ENCODE peak calls at places on chromosomes 2 and 18, in nine cellular contexts. One of them, this sample, is unnamed.

GRCh38 chr2:176285321-176285720 is 16.1 kb downstream of the MTX2 start:
- DNase-seq in activated naive CD4-positive, alpha-beta T cell treated with anti-CD3 and anti-CD28 coated beads for 36 hours: no peak
- DNase-seq in hippocampal formation: no peak
- DNase-seq in activated naive CD8-positive, alpha-beta T cell treated with anti-CD3 and anti-CD28 coated beads, Interleukin-2, amount 10 ng/mL, durations not matched to agents 7 days and 5 days: no peak
- DNase-seq in neural crest cell: no peak
- DNase-seq in ascending aorta: no peak
- DNase-seq in ureter: no peak
- DNase-seq in germinal center: no peak
- DNase-seq in Panc1: no peak
- DNase-seq in this sample: no peak

GRCh38 chr18:7658701-7659100 is 91.6 kb downstream of the PTPRM start:
- DNase-seq in ureter: no peak
- DNase-seq in activated naive CD8-positive, alpha-beta T cell treated with anti-CD3 and anti-CD28 coated beads, Interleukin-2, amount 10 ng/mL, durations not matched to agents 7 days and 5 days: no peak
- DNase-seq in neural crest cell: no peak
- DNase-seq in ascending aorta: no peak
- DNase-seq in activated naive CD4-positive, alpha-beta T cell treated with anti-CD3 and anti-CD28 coated beads for 36 hours: no peak
- DNase-seq in hippocampal formation: no peak
- DNase-seq in germinal center: no peak
- DNase-seq in Panc1: no peak
- DNase-seq in this sample: no peak

GRCh38 chr2:190574169-190574568 is 39.6 kb upstream of the NEMP2 start:
- DNase-seq in neural crest cell: no peak
- DNase-seq in ascending aorta: no peak
- DNase-seq in activated naive CD4-positive, alpha-beta T cell treated with anti-CD3 and anti-CD28 coated beads for 36 hours: no peak
- DNase-seq in ureter: no peak
- DNase-seq in germinal center: no peak
- DNase-seq in hippocampal formation: no peak
- DNase-seq in Panc1: no peak
- DNase-seq in activated naive CD8-positive, alpha-beta T cell treated with anti-CD3 and anti-CD28 coated beads, Interleukin-2, amount 10 ng/mL, durations not matched to agents 7 days and 5 days: no peak
- DNase-seq in this sample: no peak

GRCh38 chr2:66508358-66509071 is 73.6 kb downstream of the MEIS1 start:
- DNase-seq in germinal center: no peak
- DNase-seq in Panc1: no peak
- DNase-seq in ureter: no peak
- DNase-seq in ascending aorta: no peak
- DNase-seq in activated naive CD4-positive, alpha-beta T cell treated with anti-CD3 and anti-CD28 coated beads for 36 hours: no peak
- DNase-seq in neural crest cell: no peak
- DNase-seq in activated naive CD8-positive, alpha-beta T cell treated with anti-CD3 and anti-CD28 coated beads, Interleukin-2, amount 10 ng/mL, durations not matched to agents 7 days and 5 days: no peak
- DNase-seq in hippocampal formation: no peak
- DNase-seq in this sample: no peak

GRCh38 chr18:13461488-13461887 is 242.9 kb downstream of the LDLRAD4 start:
- DNase-seq in Panc1: no peak
- DNase-seq in ureter: no peak
- DNase-seq in activated naive CD4-positive, alpha-beta T cell treated with anti-CD3 and anti-CD28 coated beads for 36 hours: no peak
- DNase-seq in hippocampal formation: no peak
- DNase-seq in neural crest cell: no peak
- DNase-seq in activated naive CD8-positive, alpha-beta T cell treated with anti-CD3 and anti-CD28 coated beads, Interleukin-2, amount 10 ng/mL, durations not matched to agents 7 days and 5 days: no peak
- DNase-seq in germinal center: no peak
- DNase-seq in ascending aorta: no peak
- DNase-seq in this sample: no peak

GRCh38 chr2:186841940-186842339 is 7.0 kb downstream of the ZSWIM2 start:
- DNase-seq in hippocampal formation: no peak
- DNase-seq in neural crest cell: no peak
- DNase-seq in activated naive CD4-positive, alpha-beta T cell treated with anti-CD3 and anti-CD28 coated beads for 36 hours: no peak
- DNase-seq in Panc1: no peak
- DNase-seq in ascending aorta: no peak
- DNase-seq in activated naive CD8-positive, alpha-beta T cell treated with anti-CD3 and anti-CD28 coated beads, Interleukin-2, amount 10 ng/mL, durations not matched to agents 7 days and 5 days: no peak
- DNase-seq in germinal center: no peak
- DNase-seq in ureter: no peak
- DNase-seq in this sample: no peak

GRCh38 chr2:17422066-17422465 is 96.2 kb downstream of the RAD51AP2 start:
- DNase-seq in hippocampal formation: no peak
- DNase-seq in ureter: no peak
- DNase-seq in neural crest cell: no peak
- DNase-seq in activated naive CD8-positive, alpha-beta T cell treated with anti-CD3 and anti-CD28 coated beads, Interleukin-2, amount 10 ng/mL, durations not matched to agents 7 days and 5 days: no peak
- DNase-seq in Panc1: no peak
- DNase-seq in ascending aorta: no peak
- DNase-seq in activated naive CD4-positive, alpha-beta T cell treated with anti-CD3 and anti-CD28 coated beads for 36 hours: no peak
- DNase-seq in germinal center: no peak
- DNase-seq in this sample: no peak

GRCh38 chr2:143955416-143956075 is 564.4 kb downstream of the ZEB2 start:
- DNase-seq in Panc1: no peak
- DNase-seq in activated naive CD8-positive, alpha-beta T cell treated with anti-CD3 and anti-CD28 coated beads, Interleukin-2, amount 10 ng/mL, durations not matched to agents 7 days and 5 days: no peak
- DNase-seq in ascending aorta: no peak
- DNase-seq in neural crest cell: no peak
- DNase-seq in ureter: no peak
- DNase-seq in activated naive CD4-positive, alpha-beta T cell treated with anti-CD3 and anti-CD28 coated beads for 36 hours: no peak
- DNase-seq in hippocampal formation: no peak
- DNase-seq in germinal center: no peak
- DNase-seq in this sample: no peak

GRCh38 chr2:86053166-86053565 is 52.5 kb downstream of the POLR1A start:
- DNase-seq in ureter: no peak
- DNase-seq in ascending aorta: no peak
- DNase-seq in activated naive CD8-positive, alpha-beta T cell treated with anti-CD3 and anti-CD28 coated beads, Interleukin-2, amount 10 ng/mL, durations not matched to agents 7 days and 5 days: no peak
- DNase-seq in hippocampal formation: no peak
- DNase-seq in germinal center: no peak
- DNase-seq in activated naive CD4-positive, alpha-beta T cell treated with anti-CD3 and anti-CD28 coated beads for 36 hours: no peak
- DNase-seq in neural crest cell: no peak
- DNase-seq in Panc1: no peak
- DNase-seq in this sample: no peak

GRCh38 chr2:200414367-200414766 is 95.5 kb downstream of the KCTD18 start:
- DNase-seq in activated naive CD8-positive, alpha-beta T cell treated with anti-CD3 and anti-CD28 coated beads, Interleukin-2, amount 10 ng/mL, durations not matched to agents 7 days and 5 days: no peak
- DNase-seq in Panc1: no peak
- DNase-seq in ascending aorta: no peak
- DNase-seq in ureter: no peak
- DNase-seq in germinal center: no peak
- DNase-seq in hippocampal formation: no peak
- DNase-seq in activated naive CD4-positive, alpha-beta T cell treated with anti-CD3 and anti-CD28 coated beads for 36 hours: no peak
- DNase-seq in neural crest cell: no peak
- DNase-seq in this sample: no peak

GRCh38 chr2:172095146-172095904 is 7.4 kb downstream of the DLX2 start:
- DNase-seq in hippocampal formation: no peak
- DNase-seq in ureter: peak; percentile 75
- DNase-seq in neural crest cell: peak; percentile 40
- DNase-seq in germinal center: no peak
- DNase-seq in ascending aorta: no peak
- DNase-seq in Panc1: no peak
- DNase-seq in activated naive CD4-positive, alpha-beta T cell treated with anti-CD3 and anti-CD28 coated beads for 36 hours: peak; percentile 87
- DNase-seq in activated naive CD8-positive, alpha-beta T cell treated with anti-CD3 and anti-CD28 coated beads, Interleukin-2, amount 10 ng/mL, durations not matched to agents 7 days and 5 days: peak; percentile 77
- DNase-seq in this sample: peak; percentile 70

GRCh38 chr2:148901142-148901541 is 26.1 kb downstream of the KIF5C start:
- DNase-seq in germinal center: peak; percentile 26
- DNase-seq in ureter: no peak
- DNase-seq in hippocampal formation: no peak
- DNase-seq in neural crest cell: no peak
- DNase-seq in Panc1: no peak
- DNase-seq in activated naive CD8-positive, alpha-beta T cell treated with anti-CD3 and anti-CD28 coated beads, Interleukin-2, amount 10 ng/mL, durations not matched to agents 7 days and 5 days: no peak
- DNase-seq in activated naive CD4-positive, alpha-beta T cell treated with anti-CD3 and anti-CD28 coated beads for 36 hours: no peak
- DNase-seq in ascending aorta: no peak
- DNase-seq in this sample: no peak

GRCh38 chr2:181461056-181461630 is 4.0 kb downstream of the ITGA4 start:
- DNase-seq in ureter: no peak
- DNase-seq in Panc1: no peak
- DNase-seq in hippocampal formation: no peak
- DNase-seq in neural crest cell: no peak
- DNase-seq in ascending aorta: no peak
- DNase-seq in activated naive CD4-positive, alpha-beta T cell treated with anti-CD3 and anti-CD28 coated beads for 36 hours: peak; percentile 24
- DNase-seq in activated naive CD8-positive, alpha-beta T cell treated with anti-CD3 and anti-CD28 coated beads, Interleukin-2, amount 10 ng/mL, durations not matched to agents 7 days and 5 days: peak; percentile 32
- DNase-seq in germinal center: no peak
- DNase-seq in this sample: no peak

GRCh38 chr2:60839126-60839813 is 42.1 kb upstream of the REL start:
- DNase-seq in activated naive CD4-positive, alpha-beta T cell treated with anti-CD3 and anti-CD28 coated beads for 36 hours: no peak
- DNase-seq in ascending aorta: no peak
- DNase-seq in germinal center: peak; percentile 49
- DNase-seq in Panc1: no peak
- DNase-seq in neural crest cell: no peak
- DNase-seq in ureter: no peak
- DNase-seq in activated naive CD8-positive, alpha-beta T cell treated with anti-CD3 and anti-CD28 coated beads, Interleukin-2, amount 10 ng/mL, durations not matched to agents 7 days and 5 days: no peak
- DNase-seq in hippocampal formation: no peak
- DNase-seq in this sample: no peak

GRCh38 chr18:77069482-77069881 is 63.1 kb downstream of the MBP start:
- DNase-seq in Panc1: no peak
- DNase-seq in ureter: no peak
- DNase-seq in ascending aorta: no peak
- DNase-seq in hippocampal formation: no peak
- DNase-seq in neural crest cell: no peak
- DNase-seq in activated naive CD4-positive, alpha-beta T cell treated with anti-CD3 and anti-CD28 coated beads for 36 hours: no peak
- DNase-seq in germinal center: no peak
- DNase-seq in activated naive CD8-positive, alpha-beta T cell treated with anti-CD3 and anti-CD28 coated beads, Interleukin-2, amount 10 ng/mL, durations not matched to agents 7 days and 5 days: no peak
- DNase-seq in this sample: no peak

GRCh38 chr2:120445431-120446143 is 99.7 kb downstream of the INHBB start:
- DNase-seq in hippocampal formation: no peak
- DNase-seq in germinal center: no peak
- DNase-seq in activated naive CD4-positive, alpha-beta T cell treated with anti-CD3 and anti-CD28 coated beads for 36 hours: no peak
- DNase-seq in ureter: no peak
- DNase-seq in Panc1: no peak
- DNase-seq in activated naive CD8-positive, alpha-beta T cell treated with anti-CD3 and anti-CD28 coated beads, Interleukin-2, amount 10 ng/mL, durations not matched to agents 7 days and 5 days: no peak
- DNase-seq in ascending aorta: no peak
- DNase-seq in neural crest cell: no peak
- DNase-seq in this sample: no peak

GRCh38 chr2:26636935-26637334 is 4.2 kb downstream of the CIB4 start:
- DNase-seq in activated naive CD4-positive, alpha-beta T cell treated with anti-CD3 and anti-CD28 coated beads for 36 hours: no peak
- DNase-seq in neural crest cell: no peak
- DNase-seq in Panc1: no peak
- DNase-seq in ascending aorta: no peak
- DNase-seq in hippocampal formation: no peak
- DNase-seq in activated naive CD8-positive, alpha-beta T cell treated with anti-CD3 and anti-CD28 coated beads, Interleukin-2, amount 10 ng/mL, durations not matched to agents 7 days and 5 days: no peak
- DNase-seq in ureter: no peak
- DNase-seq in germinal center: no peak
- DNase-seq in this sample: no peak

GRCh38 chr18:58416704-58417683 is 211.9 kb downstream of the ALPK2 start:
- DNase-seq in ureter: no peak
- DNase-seq in ascending aorta: no peak
- DNase-seq in germinal center: no peak
- DNase-seq in neural crest cell: no peak
- DNase-seq in Panc1: no peak
- DNase-seq in activated naive CD8-positive, alpha-beta T cell treated with anti-CD3 and anti-CD28 coated beads, Interleukin-2, amount 10 ng/mL, durations not matched to agents 7 days and 5 days: no peak
- DNase-seq in hippocampal formation: no peak
- DNase-seq in activated naive CD4-positive, alpha-beta T cell treated with anti-CD3 and anti-CD28 coated beads for 36 hours: no peak
- DNase-seq in this sample: no peak